ENCODE peak calls at places on chromosomes 3 and 15, in eight cellular contexts. F, M, J, Q, K, O, Y and S are unnamed samples.

GRCh38 chr3:141663993-141664392 is 74.1 kb upstream of the RNF7 start:
- DNase-seq in F (no peak), M (no peak), J (no peak), Q (no peak), K (no peak), O (no peak), Y (no peak), S (peak; percentile 73)

GRCh38 chr15:101070502-101071273 is 151.5 kb downstream of the LRRK1 start:
- DNase-seq in F (no peak), M (no peak), J (peak; percentile 20), Q (no peak), K (no peak), O (peak; percentile 80), Y (no peak), S (no peak)

GRCh38 chr15:35705030-35705884 is 159.3 kb upstream of the DPH6 start:
- DNase-seq in F (no peak), M (no peak), J (no peak), Q (no peak), K (no peak), O (no peak), Y (no peak), S (no peak)

GRCh38 chr3:139653582-139653981 is 24.2 kb downstream of the NMNAT3 start:
- DNase-seq in F (no peak), M (no peak), J (no peak), Q (peak; percentile 50), K (no peak), O (no peak), Y (no peak), S (no peak)

GRCh38 chr3:125613204-125613603 is 17.9 kb upstream of the OSBPL11 start:
- DNase-seq in F (no peak), M (no peak), J (no peak), Q (no peak), K (no peak), O (no peak), Y (no peak), S (no peak)

GRCh38 chr3:61561374-61562041 is at the start of gene PTPRG:
- DNase-seq in F (peak; percentile 69), M (peak; percentile 74), J (peak; percentile 91), Q (peak; percentile 88), K (peak; percentile 86), O (peak; percentile 38), Y (peak; percentile 97), S (peak; percentile 91)

GRCh38 chr3:43246956-43247355 is 39.4 kb upstream of the SNRK start:
- DNase-seq in F (no peak), M (no peak), J (peak; percentile 19), Q (peak; percentile 49), K (no peak), O (no peak), Y (no peak), S (no peak)

GRCh38 chr3:106728315-106728821 is 648.9 kb upstream of the CCDC54 start:
- DNase-seq in F (peak; percentile 42), M (peak; percentile 59), J (no peak), Q (no peak), K (no peak), O (no peak), Y (no peak), S (no peak)

GRCh38 chr3:72482589-72483249 is 365.5 kb downstream of the SHQ1 start:
- DNase-seq in F (no peak), M (peak; percentile 30), J (peak; percentile 90), Q (peak; percentile 80), K (peak; percentile 34), O (peak; percentile 54), Y (peak; percentile 73), S (peak; percentile 21)

GRCh38 chr3:3635109-3635508 is 164.1 kb upstream of the LRRN1 start:
- DNase-seq in F (no peak), M (no peak), J (no peak), Q (no peak), K (no peak), O (no peak), Y (no peak), S (no peak)

GRCh38 chr15:79820176-79820575 is 76.6 kb downstream of the MTHFS start:
- DNase-seq in F (no peak), M (no peak), J (no peak), Q (no peak), K (no peak), O (no peak), Y (no peak), S (no peak)

GRCh38 chr3:31903686-31904431 is 77.2 kb downstream of the OSBPL10 start:
- DNase-seq in F (no peak), M (no peak), J (no peak), Q (peak; percentile 53), K (no peak), O (no peak), Y (no peak), S (peak; percentile 71)

GRCh38 chr3:119099785-119100184 is 46.2 kb upstream of the TEX55 start:
- DNase-seq in F (no peak), M (no peak), J (no peak), Q (no peak), K (no peak), O (no peak), Y (no peak), S (no peak)

GRCh38 chr3:119104031-119104430 is 41.9 kb upstream of the TEX55 start:
- DNase-seq in F (no peak), M (no peak), J (no peak), Q (no peak), K (no peak), O (no peak), Y (no peak), S (no peak)

GRCh38 chr3:119098006-119098405 is 48.0 kb upstream of the TEX55 start:
- DNase-seq in F (no peak), M (no peak), J (no peak), Q (no peak), K (no peak), O (no peak), Y (no peak), S (no peak)

GRCh38 chr3:119098620-119099222 is 47.2 kb upstream of the TEX55 start:
- DNase-seq in F (peak; percentile 13), M (peak; percentile 53), J (no peak), Q (no peak), K (no peak), O (peak; percentile 35), Y (no peak), S (no peak)
- TF ChIP-seq CTCF in F (peak; percentile 80), M (peak; percentile 95), J (peak; percentile 38), Q (peak; percentile 56), K (peak; percentile 36), O (peak; percentile 51), Y (peak; percentile 40), S (peak; percentile 37)

GRCh38 chr3:194140520-194141414 is 4.8 kb downstream of the HES1 start:
- DNase-seq in F (no peak), M (peak; percentile 54), J (peak; percentile 60), Q (peak; percentile 65), K (no peak), O (peak; percentile 92), Y (peak; percentile 85), S (peak; percentile 70)

GRCh38 chr3:194139977-194140351 is 4.0 kb downstream of the HES1 start:
- DNase-seq in F (no peak), M (no peak), J (no peak), Q (no peak), K (no peak), O (no peak), Y (no peak), S (no peak)

GRCh38 chr3:194138732-194139084 is 2.8 kb downstream of the HES1 start:
- DNase-seq in F (no peak), M (no peak), J (no peak), Q (no peak), K (no peak), O (no peak), Y (no peak), S (no peak)

GRCh38 chr3:194138098-194138474 is 2.1 kb downstream of the HES1 start:
- DNase-seq in F (no peak), M (peak; percentile 37), J (peak; percentile 27), Q (no peak), K (no peak), O (no peak), Y (no peak), S (peak; percentile 43)

GRCh38 chr3:194139085-194139976 is 3.4 kb downstream of the HES1 start:
- DNase-seq in F (no peak), M (peak; percentile 69), J (peak; percentile 86), Q (peak; percentile 48), K (no peak), O (peak; percentile 78), Y (peak; percentile 83), S (peak; percentile 64)
- TF ChIP-seq POLR2A in F (peak; percentile 67), M (peak; percentile 5), J (no peak), Q (no peak), K (no peak), O (peak; percentile 7), Y (no peak), S (peak; percentile 8)

GRCh38 chr15:99506399-99506798 is 59.4 kb upstream of the MEF2A start:
- DNase-seq in F (no peak), M (no peak), J (no peak), Q (no peak), K (no peak), O (no peak), Y (no peak), S (no peak)

GRCh38 chr15:99509686-99510461 is 55.9 kb upstream of the MEF2A start:
- DNase-seq in F (no peak), M (no peak), J (no peak), Q (peak; percentile 58), K (no peak), O (peak; percentile 90), Y (no peak), S (no peak)

GRCh38 chr15:99508807-99509311 is 56.9 kb upstream of the MEF2A start:
- DNase-seq in F (no peak), M (no peak), J (no peak), Q (no peak), K (no peak), O (no peak), Y (no peak), S (no peak)

GRCh38 chr15:99507016-99507731 is 58.6 kb upstream of the MEF2A start:
- DNase-seq in F (no peak), M (no peak), J (peak; percentile 53), Q (no peak), K (no peak), O (no peak), Y (no peak), S (no peak)

DNA sequence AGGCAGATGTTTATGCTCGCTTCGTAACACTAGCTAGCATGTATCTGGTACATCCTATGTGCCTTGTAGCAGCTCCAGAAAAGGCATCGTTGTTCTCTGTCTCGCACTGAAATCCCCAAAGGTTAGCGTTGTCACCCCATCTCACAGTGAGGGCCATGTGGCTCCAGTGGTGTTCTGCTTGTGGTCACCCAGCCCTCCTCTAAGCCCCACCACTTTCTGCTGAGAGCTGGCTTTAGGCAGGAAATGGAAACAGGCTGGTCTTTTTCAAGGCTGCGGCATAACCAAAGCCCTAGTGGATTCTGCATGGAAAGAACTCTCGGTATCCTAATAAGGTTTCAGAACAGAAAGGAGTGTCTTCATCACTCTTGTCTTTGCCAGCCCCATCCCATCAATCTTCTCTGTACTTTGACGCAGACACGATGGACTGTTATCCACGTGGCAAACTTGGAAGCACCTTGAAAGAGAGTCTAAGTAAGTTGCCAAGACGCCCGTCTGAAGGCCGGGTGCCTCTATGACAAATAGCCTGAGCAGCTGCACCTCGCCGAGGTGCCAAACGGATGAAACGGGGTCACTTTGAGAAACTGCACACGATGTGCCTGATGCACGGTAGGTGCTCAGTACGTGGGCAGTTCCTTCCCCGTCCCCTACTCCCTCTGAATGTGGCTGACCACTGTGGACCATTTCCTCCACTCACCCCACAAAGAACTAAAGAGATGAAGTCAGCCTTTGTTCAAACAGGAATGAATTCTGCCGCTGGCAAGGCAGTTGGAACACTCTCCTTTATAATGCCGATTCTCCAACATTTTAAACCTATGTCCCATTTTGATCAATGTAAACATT is 57.8 kb upstream of the MEF2A start:
- DNase-seq in F (no peak), M (no peak), J (peak; percentile 86), Q (peak; percentile 58), K (no peak), O (peak; percentile 92), Y (peak; percentile 80), S (no peak)
- H3K4me3 ChIP-seq in F (no peak overlapping the region), M (no peak overlapping the region), J (no peak overlapping the region), Q (no peak overlapping the region), K (no peak overlapping the region), O (peak overlapping the region; percentile 41), Y (no peak overlapping the region), S (no peak overlapping the region)

GRCh38 chr3:44988073-44988472 is 12.0 kb downstream of the EXOSC7 start:
- DNase-seq in F (no peak), M (no peak), J (no peak), Q (no peak), K (no peak), O (peak; percentile 48), Y (no peak), S (no peak)
- TF ChIP-seq CTCF in F (peak; percentile 7), M (peak; percentile 21), J (no peak), Q (peak; percentile 31), K (no peak), O (peak; percentile 56), Y (no peak), S (peak; percentile 28)